ENCODE peak calls at places on chromosomes 2 and 18, in eight cellular contexts. U, E, W, F, X, S, Z and N are unnamed samples.

GRCh38 chr2:157800838-157801495 is 75.2 kb downstream of the ACVR1 start:
- DNase-seq in U (no peak), E (no peak), W (no peak), F (no peak), X (no peak), S (no peak), Z (no peak), N (no peak)

GRCh38 chr18:58359226-58360019 is 269.5 kb downstream of the ALPK2 start:
- DNase-seq in U (no peak), E (no peak), W (no peak), F (no peak), X (no peak), S (no peak), Z (no peak), N (no peak)

GRCh38 chr18:27787543-27787942 is 389.4 kb downstream of the CDH2 start:
- DNase-seq in U (no peak), E (no peak), W (no peak), F (no peak), X (no peak), S (no peak), Z (no peak), N (no peak)

GRCh38 chr18:2906522-2907458 is 60.0 kb downstream of the EMILIN2 start:
- DNase-seq in U (no peak), E (peak), W (peak), F (no peak), X (no peak), S (no peak), Z (no peak), N (no peak)

GRCh38 chr2:20148841-20149702 is 75.9 kb downstream of the SDC1 start:
- DNase-seq in U (no peak), E (no peak), W (no peak), F (no peak), X (no peak), S (peak), Z (peak), N (no peak)

GRCh38 chr18:26327062-26327461 is 100.8 kb downstream of the TAF4B start:
- DNase-seq in U (no peak), E (no peak), W (no peak), F (no peak), X (no peak), S (no peak), Z (no peak), N (no peak)

GRCh38 chr2:221034973-221035372 is 537.1 kb downstream of the EPHA4 start:
- DNase-seq in U (no peak), E (no peak), W (no peak), F (no peak), X (no peak), S (no peak), Z (no peak), N (no peak)

GRCh38 chr2:231376857-231377256 is 18.7 kb upstream of the B3GNT7 start:
- DNase-seq in U (no peak), E (no peak), W (no peak), F (no peak), X (no peak), S (no peak), Z (no peak), N (no peak)

GRCh38 chr2:109269956-109270757 is 141.2 kb downstream of the SH3RF3 start:
- DNase-seq in U (no peak), E (no peak), W (no peak), F (no peak), X (no peak), S (no peak), Z (no peak), N (no peak)

GRCh38 chr18:21703241-21703820 is 1.2 kb downstream of the ABHD3 start:
- DNase-seq in U (no peak), E (no peak), W (no peak), F (peak), X (no peak), S (peak), Z (peak), N (no peak)

GRCh38 chr2:233301811-233302210 is 5.8 kb upstream of the SAG start:
- DNase-seq in U (no peak), E (no peak), W (no peak), F (no peak), X (no peak), S (peak), Z (no peak), N (no peak)